ENCODE peak calls at places on chromosomes 11 and 22, in seven cellular contexts. Y is nucleus accumbens, Z is left ventricle myocardium inferior, A is sciatic nerve, M is HAP-1, G is retinal pigment epithelial cell, U is OCI-LY7. S is an unnamed sample.

GRCh38 chr11:83717551-83717950 is 431.4 kb upstream of the CCDC90B start:
- DNase-seq in Y (no peak), Z (no peak), A (no peak), M (no peak), G (no peak), U (no peak), S (no peak)

GRCh38 chr11:34468209-34468841 is 29.6 kb downstream of the CAT start:
- DNase-seq in Y (no peak), Z (no peak), A (no peak), M (peak), G (no peak), U (peak), S (peak)

GRCh38 chr11:118610773-118611432 is 3.5 kb downstream of the PHLDB1 start:
- DNase-seq in Y (peak), Z (peak), A (peak), M (peak), G (no peak), U (peak), S (peak)

GRCh38 chr11:250740-251299 is 14.0 kb downstream of the PSMD13 start:
- DNase-seq in Y (no peak), Z (peak), A (peak), M (peak), G (no peak), U (peak), S (peak)

GRCh38 chr11:27718853-27719574 is 18.8 kb upstream of the BDNF start:
- DNase-seq in Y (no peak), Z (peak), A (no peak), M (peak), G (no peak), U (no peak), S (peak)

GRCh38 chr22:19419464-19420178 is 11.9 kb downstream of the HIRA start:
- DNase-seq in Y (no peak), Z (no peak), A (no peak), M (no peak), G (no peak), U (peak), S (no peak)

GRCh38 chr11:124798991-124799383 is 1.2 kb downstream of the MSANTD2 start:
- DNase-seq in Y (no peak), Z (no peak), A (no peak), M (peak), G (no peak), U (peak), S (peak)

GRCh38 chr11:102109896-102110760 is at the start of gene YAP1:
- DNase-seq in Y (peak), Z (peak), A (peak), M (peak), G (peak), U (peak), S (peak)

GRCh38 chr22:49666146-49666809 is 161.4 kb downstream of the BRD1 start:
- DNase-seq in Y (no peak), Z (no peak), A (peak), M (peak), G (no peak), U (no peak), S (no peak)

S was measured in testis.